ENCODE peak calls at places on chromosomes 13 and 19, in seven cellular contexts. W is fibroblast of lung, B is SK-N-SH, R is heart left ventricle, K is sigmoid colon, C is uterus, P is upper lobe of right lung. I is an unnamed sample. For H3K4me1, the result is how much of the 10 kb centered on the place peaks cover.

GRCh38 chr13:33193428-33193974 is 92.1 kb downstream of the STARD13 start:
- DNase-seq in C (no peak), W (peak), R (no peak), P (no peak), B (peak), K (no peak), I (no peak)

GRCh38 chr19:28296506-28296905 is 916.4 kb downstream of the UQCRFS1 start:
- DNase-seq in P (no peak), C (no peak), B (no peak), W (peak), R (no peak), K (no peak), I (no peak)

GRCh38 chr13:33541962-33542308 is 256.4 kb upstream of the STARD13 start:
- DNase-seq in R (no peak), B (no peak), C (no peak), P (no peak), K (no peak), W (no peak), I (no peak)

GRCh38 chr19:4375620-4376228 is 24.6 kb downstream of the SH3GL1 start:
- DNase-seq in W (peak), R (peak), B (peak), P (no peak), K (peak), C (peak), I (no peak)

GRCh38 chr13:77465595-77466195 is 69.8 kb upstream of the SCEL start:
- DNase-seq in R (no peak), B (no peak), P (no peak), C (no peak), W (no peak), K (no peak), I (no peak)

GRCh38 chr13:26964278-26965057 is 203.9 kb upstream of the GPR12 start:
- DNase-seq in P (no peak), R (peak), K (no peak), W (peak), C (no peak), B (no peak), I (no peak)

GRCh38 chr19:55368106-55368505 is 2.2 kb downstream of the IL11 start:
- DNase-seq in B (no peak), R (no peak), C (no peak), W (no peak), K (no peak), P (no peak), I (no peak)

GRCh38 chr13:35744566-35745203 is 268.2 kb upstream of the MAB21L1 start:
- DNase-seq in B (no peak), K (no peak), W (peak), P (no peak), R (no peak), C (no peak), I (no peak)

GRCh38 chr13:45365558-45365885 is 24.5 kb upstream of the TPT1 start:
- DNase-seq in B (no peak), R (no peak), C (no peak), P (no peak), W (no peak), K (no peak), I (no peak)

DNA sequence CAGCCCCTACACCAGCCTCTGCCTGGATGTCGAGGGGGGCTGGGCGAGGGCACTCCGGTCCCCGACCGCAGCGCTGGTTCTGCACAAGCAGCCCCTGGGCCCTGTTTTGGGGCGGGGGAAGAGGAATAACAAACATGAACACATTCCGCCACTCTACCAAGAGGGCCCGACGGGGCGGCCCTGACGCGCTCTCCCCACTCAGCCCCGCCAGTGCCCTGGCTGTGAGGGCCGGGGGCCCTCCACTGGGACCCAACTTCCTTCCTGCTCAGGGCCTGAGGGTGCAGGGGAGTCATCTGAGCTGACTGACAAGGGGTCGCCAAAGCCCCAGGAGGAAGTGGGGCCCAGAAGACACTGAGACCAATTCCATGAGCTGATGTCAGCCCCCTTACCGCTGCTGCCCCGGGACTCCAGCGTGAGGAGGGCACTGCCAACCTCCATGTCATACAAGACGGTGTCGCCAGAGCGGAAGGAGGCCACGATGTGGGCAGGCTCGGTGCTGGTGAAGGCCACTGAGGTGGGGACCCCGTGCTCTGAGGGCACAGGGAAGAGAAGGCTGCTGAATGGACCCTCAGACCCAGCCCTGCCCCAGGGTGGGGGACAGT is 5.6 kb upstream of the PRKD2 start:
- DNase-seq in B (no peak), C (no peak), K (no peak), W (no peak), P (peak), R (no peak), I (no peak)
- H3K4me1 ChIP-seq in B (under half), C (under half), K (under half), W (under half), P (under half), R (under half), I (under half)

GRCh38 chr19:44954278-44954648 is 917 bp upstream of the CLPTM1 start:
- DNase-seq in B (no peak), W (no peak), P (no peak), C (no peak), K (no peak), R (no peak), I (no peak)
- H3K27ac ChIP-seq in B (peak), W (peak), P (peak), C (peak), K (peak), R (peak), I (peak)

GRCh38 chr13:109156181-109156935 is 526.9 kb downstream of the MYO16 start:
- DNase-seq in C (no peak), K (no peak), P (peak), W (peak), B (no peak), R (no peak), I (no peak)

GRCh38 chr13:109154146-109154545 is 524.7 kb downstream of the MYO16 start:
- DNase-seq in K (no peak), B (no peak), R (no peak), P (no peak), W (peak), C (no peak), I (peak)

GRCh38 chr13:109154546-109154945 is 525.1 kb downstream of the MYO16 start:
- DNase-seq in P (no peak), C (no peak), R (no peak), B (no peak), W (peak), K (no peak), I (no peak)

GRCh38 chr13:109157275-109157674 is 527.9 kb downstream of the MYO16 start:
- DNase-seq in C (no peak), R (no peak), K (no peak), W (no peak), P (no peak), B (no peak), I (no peak)

GRCh38 chr13:109155301-109155761 is 525.9 kb downstream of the MYO16 start:
- DNase-seq in C (no peak), K (no peak), B (no peak), R (no peak), P (no peak), W (peak), I (no peak)
- H3K4me3 ChIP-seq in C (no peak), K (no peak), B (no peak), R (no peak), P (no peak), W (no peak), I (no peak)

GRCh38 chr13:106523566-106523965 is 11.9 kb downstream of the EFNB2 start:
- DNase-seq in B (peak), R (peak), P (no peak), K (no peak), C (no peak), W (no peak), I (no peak)
- H3K4me1 ChIP-seq in B (under half), R (under half), P (under half), K (under half), C (under half), W (under half), I (under half)

DNA sequence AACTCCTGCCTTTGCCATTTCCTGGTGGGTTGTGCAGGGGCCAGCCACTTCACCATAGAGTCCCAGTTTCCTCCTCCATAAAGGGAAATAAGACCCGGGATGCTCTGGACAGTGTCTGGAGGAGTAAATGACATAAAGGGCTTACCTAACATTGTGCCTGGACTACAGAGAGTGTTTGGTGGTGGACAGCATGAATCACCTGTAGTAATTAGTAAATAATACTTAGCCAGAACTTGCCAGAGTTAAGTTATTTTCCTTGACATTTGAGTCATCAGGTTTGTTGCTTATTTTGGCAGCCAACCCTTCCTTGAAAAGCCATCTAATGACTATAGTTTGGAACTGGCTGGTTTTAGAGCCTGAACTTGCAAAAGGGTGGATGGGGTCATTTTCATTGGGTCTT is 159.2 kb downstream of the SLC7A1 start:
- DNase-seq in R (no peak), K (no peak), P (no peak), C (no peak), W (peak), B (no peak), I (no peak)
- H3K27ac ChIP-seq in R (peak), K (peak), P (no peak), C (peak), W (no peak), B (peak), I (no peak)